ENCODE peak calls at places on chromosomes 12 and 14, in five cellular contexts. X is tibial artery, B is bronchial epithelial cell, F is smooth muscle cell of the brain vasculature, T is GM04504. L is an unnamed sample.

GRCh38 chr12:117853600-117853999 is 115.2 kb downstream of the KSR2 start:
- DNase-seq in X (no peak), B (peak; percentile 74), F (no peak), T (no peak), L (peak; percentile 95)

GRCh38 chr12:131274061-131274460 is 320.4 kb downstream of the ADGRD1 start:
- DNase-seq in X (no peak), B (no peak), F (no peak), T (no peak), L (no peak)

GRCh38 chr12:76449572-76449971 is 101.4 kb upstream of the BBS10 start:
- DNase-seq in X (no peak), B (peak; percentile 91), F (no peak), T (no peak), L (peak; percentile 69)

GRCh38 chr14:22870811-22871199 is 735 bp upstream of the LRP10 start:
- DNase-seq in X (no peak), B (no peak), F (no peak), T (no peak), L (no peak)

GRCh38 chr12:1044697-1045096 is 53.7 kb downstream of the ERC1 start:
- DNase-seq in X (no peak), B (peak; percentile 62), F (no peak), T (peak; percentile 17), L (peak; percentile 31)

GRCh38 chr12:42886160-42886559 is 296.6 kb upstream of the PRICKLE1 start:
- DNase-seq in X (no peak), B (no peak), F (no peak), T (no peak), L (no peak)

GRCh38 chr14:70660967-70661871 is 19.5 kb downstream of the TTC9 start:
- DNase-seq in X (no peak), B (no peak), F (no peak), T (no peak), L (no peak)

GRCh38 chr12:13154027-13154538 is 42.4 kb upstream of the EMP1 start:
- DNase-seq in X (no peak), B (peak; percentile 57), F (no peak), T (no peak), L (no peak)

GRCh38 chr12:108772247-108772646 is 40.9 kb upstream of the CORO1C start:
- DNase-seq in X (no peak), B (no peak), F (no peak), T (no peak), L (no peak)

GRCh38 chr14:51534623-51535022 is 117.1 kb upstream of the FRMD6 start:
- DNase-seq in X (no peak), B (peak; percentile 68), F (no peak), T (no peak), L (peak; percentile 58)

GRCh38 chr12:1047898-1048660 is 57.1 kb downstream of the ERC1 start:
- DNase-seq in X (no peak), B (no peak), F (no peak), T (no peak), L (no peak)

GRCh38 chr14:105346200-105346533 is 31.6 kb downstream of the PACS2 start:
- DNase-seq in X (no peak), B (no peak), F (no peak), T (no peak), L (peak; percentile 13)

GRCh38 chr14:99645545-99646505 is 896 bp downstream of the HHIPL1 start:
- DNase-seq in X (no peak), B (no peak), F (no peak), T (no peak), L (no peak)

GRCh38 chr12:62720661-62721330 is 214.2 kb downstream of the PPM1H start:
- DNase-seq in X (no peak), B (no peak), F (no peak), T (no peak), L (peak; percentile 80)

GRCh38 chr14:96167224-96168148 is 37.2 kb upstream of the BDKRB2 start:
- DNase-seq in X (no peak), B (peak; percentile 83), F (no peak), T (peak; percentile 77), L (peak; percentile 96)

GRCh38 chr12:95755236-95755865 is 35.2 kb downstream of the NTN4 start:
- DNase-seq in X (no peak), B (no peak), F (no peak), T (no peak), L (no peak)

GRCh38 chr12:132336451-132337413 is 7.3 kb upstream of the GALNT9 start:
- DNase-seq in X (no peak), B (no peak), F (no peak), T (no peak), L (no peak)

GRCh38 chr14:45258073-45258472 is 5.1 kb upstream of the MIS18BP1 start:
- DNase-seq in X (no peak), B (no peak), F (no peak), T (no peak), L (no peak)

GRCh38 chr12:91923864-91924263 is 221.8 kb downstream of the BTG1 start:
- DNase-seq in X (peak; percentile 60), B (no peak), F (no peak), T (no peak), L (no peak)

GRCh38 chr12:30965613-30965985 is 39.1 kb downstream of the TSPAN11 start:
- DNase-seq in X (no peak), B (no peak), F (no peak), T (no peak), L (no peak)

GRCh38 chr14:74954232-74954946 is 1.0 kb downstream of the PGF start:
- DNase-seq in X (peak; percentile 82), B (no peak), F (no peak), T (no peak), L (no peak)

GRCh38 chr12:116559330-116560080 is at the start of gene MAP1LC3B2:
- DNase-seq in X (no peak), B (peak; percentile 87), F (no peak), T (peak; percentile 67), L (peak; percentile 95)

GRCh38 chr12:80565276-80565675 is 121.2 kb downstream of the PTPRQ start:
- DNase-seq in X (no peak), B (peak; percentile 73), F (no peak), T (no peak), L (no peak)

GRCh38 chr14:101255765-101256125 is 305.6 kb upstream of the DIO3 start:
- DNase-seq in X (no peak), B (no peak), F (no peak), T (no peak), L (no peak)

GRCh38 chr14:90575781-90576180 is 179.0 kb downstream of the CALM1 start:
- DNase-seq in X (no peak), B (no peak), F (no peak), T (no peak), L (no peak)

GRCh38 chr12:119699199-119699765 is 31.3 kb downstream of the PRKAB1 start:
- DNase-seq in X (no peak), B (no peak), F (no peak), T (no peak), L (peak; percentile 97)

GRCh38 chr12:120640840-120641833 is 711 bp downstream of the CABP1 start:
- DNase-seq in X (no peak), B (peak; percentile 23), F (no peak), T (peak; percentile 14), L (peak; percentile 34)

GRCh38 chr12:100141998-100142850 is 450 bp downstream of the BLTP3B start:
- DNase-seq in X (peak; percentile 77), B (no peak), F (no peak), T (no peak), L (no peak)

GRCh38 chr14:24368562-24369252 is 723 bp downstream of the NFATC4 start:
- DNase-seq in X (peak; percentile 81), B (no peak), F (no peak), T (peak; percentile 80), L (no peak)

GRCh38 chr14:45838597-45838996 is 585.6 kb upstream of the MIS18BP1 start:
- DNase-seq in X (no peak), B (peak; percentile 41), F (no peak), T (no peak), L (peak; percentile 56)

GRCh38 chr14:39243831-39244230 is 10.1 kb downstream of the MIA2 start:
- DNase-seq in X (no peak), B (peak; percentile 54), F (no peak), T (no peak), L (no peak)